ENCODE peak calls at places on chromosomes 4 and X, in five cellular contexts. D is HepG2, X is GM12878, J is SK-N-SH, E is H1. F is an unnamed sample.

GRCh38 chr4:72513227-72513626 is 55.8 kb downstream of the ADAMTS3 start:
- DNase-seq in D (no peak), J (no peak), E (no peak), X (no peak), F (no peak)

GRCh38 chr4:123833156-123833555 is 436.6 kb downstream of the SPRY1 start:
- DNase-seq in E (no peak), D (no peak), X (no peak), J (no peak), F (no peak)

GRCh38 chrX:122622800-122623199 is 561.3 kb upstream of the GRIA3 start:
- DNase-seq in J (no peak), E (no peak), X (no peak), D (no peak), F (no peak)

GRCh38 chr4:38387348-38387747 is 276.7 kb upstream of the KLF3 start:
- DNase-seq in X (no peak), J (peak; percentile 23), E (no peak), D (peak; percentile 50), F (no peak)

GRCh38 chrX:71636438-71637252 is 18.3 kb upstream of the CXCR3 start:
- DNase-seq in X (no peak), E (no peak), J (no peak), D (no peak), F (no peak)

GRCh38 chr4:138938371-138938699 is 77.2 kb upstream of the NOCT start:
- DNase-seq in E (no peak), X (no peak), J (peak; percentile 42), D (peak; percentile 27), F (peak; percentile 31)

GRCh38 chr4:6041794-6042193 is 23.6 kb upstream of the C4orf50 start:
- DNase-seq in E (no peak), X (no peak), J (no peak), D (no peak), F (no peak)

GRCh38 chrX:18833071-18833731 is 125.8 kb downstream of the PPEF1 start:
- DNase-seq in E (no peak), X (no peak), J (peak; percentile 59), D (no peak), F (no peak)

GRCh38 chr4:128528793-128529553 is 241.4 kb upstream of the PGRMC2 start:
- DNase-seq in D (peak; percentile 58), J (no peak), X (no peak), E (peak; percentile 58), F (no peak)

GRCh38 chrX:50941638-50942037 is 31.1 kb downstream of the BMP15 start:
- DNase-seq in E (no peak), D (no peak), X (no peak), J (peak; percentile 1), F (no peak)

GRCh38 chr4:575281-576141 is 584 bp downstream of the TMEM271 start:
- DNase-seq in X (no peak), E (peak; percentile 47), D (no peak), J (peak; percentile 68), F (no peak)

GRCh38 chrX:130098202-130098552 is 12.1 kb downstream of the ELF4 start:
- DNase-seq in X (no peak), J (no peak), D (no peak), E (no peak), F (no peak)

DNA sequence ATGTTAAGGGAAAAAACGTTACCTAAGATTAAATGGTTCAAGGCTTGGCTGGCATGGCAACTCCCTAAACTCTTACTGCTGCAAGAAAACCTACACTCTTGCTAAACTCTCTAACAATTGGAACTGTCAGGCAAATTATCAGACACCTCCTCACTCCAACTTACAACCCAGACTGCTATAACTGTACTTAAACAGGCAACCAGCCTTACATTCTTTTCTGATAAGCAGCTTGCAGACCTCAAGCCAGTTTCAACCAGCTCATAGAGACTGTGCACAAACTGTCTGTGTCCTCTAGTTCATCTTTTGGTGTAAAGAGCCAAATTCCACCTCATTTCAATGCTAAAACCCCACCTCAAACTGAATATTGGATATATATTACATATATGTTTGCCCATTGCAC is 504.9 kb downstream of the UBE2NL start:
- DNase-seq in J (no peak), D (no peak), X (no peak), E (no peak), F (no peak)
- TF ChIP-seq GABPA in J (no peak), D (no peak), X (no peak), E (no peak), F (no peak)

GRCh38 chrX:39819921-39820849 is 277.6 kb downstream of the BCOR start:
- DNase-seq in E (no peak), J (peak; percentile 72), D (no peak), X (no peak), F (no peak)
- TF ChIP-seq GABPA in E (no peak), J (no peak), D (no peak), X (no peak), F (no peak)

DNA sequence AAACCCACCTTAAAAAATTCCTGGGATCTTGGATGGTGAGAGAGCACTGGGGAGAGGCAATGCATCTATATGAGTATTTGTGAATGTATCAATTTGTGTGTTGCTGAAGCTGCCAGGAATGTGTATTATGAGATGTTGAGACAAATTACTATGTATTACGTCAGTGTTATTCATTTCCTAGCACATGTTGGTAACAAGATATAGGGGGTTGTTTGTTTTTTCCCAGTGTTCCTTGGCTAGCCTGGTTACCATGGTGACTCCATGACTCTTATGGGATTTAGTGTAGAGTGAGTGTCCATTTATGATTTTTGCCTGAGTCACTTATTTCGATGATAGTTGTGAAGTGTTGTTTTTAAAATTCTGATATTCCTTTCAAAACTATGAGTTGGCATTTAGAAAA is 65.6 kb downstream of the RAB40A start:
- DNase-seq in J (no peak), X (no peak), D (no peak), E (no peak), F (no peak)
- TF ChIP-seq GABPA in J (no peak), X (no peak), D (no peak), E (no peak), F (no peak)

GRCh38 chrX:39974228-39974627 is 123.5 kb downstream of the BCOR start:
- DNase-seq in J (no peak), X (no peak), E (no peak), D (peak; percentile 24), F (no peak)

GRCh38 chrX:39973810-39974209 is 123.9 kb downstream of the BCOR start:
- DNase-seq in X (no peak), D (peak; percentile 31), J (no peak), E (no peak), F (no peak)

GRCh38 chrX:39969826-39970569 is 127.8 kb downstream of the BCOR start:
- DNase-seq in E (no peak), D (no peak), X (no peak), J (no peak), F (no peak)

GRCh38 chrX:39971760-39972159 is 126.0 kb downstream of the BCOR start:
- DNase-seq in E (no peak), D (no peak), J (no peak), X (no peak), F (no peak)

GRCh38 chrX:39972340-39972739 is 125.4 kb downstream of the BCOR start:
- DNase-seq in E (no peak), X (no peak), D (no peak), J (no peak), F (no peak)
- TF ChIP-seq GABPA in E (no peak), X (no peak), D (no peak), J (no peak), F (no peak)

DNA sequence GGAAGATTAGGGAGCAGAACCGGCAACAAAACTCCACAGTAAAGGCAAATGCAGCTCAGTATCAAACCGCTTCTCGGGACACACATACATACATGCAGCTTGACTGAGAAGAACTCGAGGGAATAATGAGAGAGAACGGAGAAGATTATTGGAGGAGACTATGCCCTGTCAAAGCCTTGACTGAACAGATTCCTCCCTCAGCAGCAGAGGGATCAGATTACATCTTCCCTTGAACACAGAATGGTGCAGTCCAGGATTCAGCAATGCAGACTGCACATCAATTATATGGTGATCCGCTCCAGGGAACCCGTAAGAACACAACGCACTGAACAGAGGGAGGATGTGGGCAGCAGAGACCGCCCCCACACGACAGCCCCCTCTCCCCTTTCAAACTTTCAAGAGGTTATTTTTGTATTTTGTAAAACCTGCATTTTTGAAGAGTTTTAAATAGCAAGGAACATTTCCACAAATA is 183.2 kb downstream of the FBXW7 start:
- DNase-seq in X (peak; percentile 59), J (peak; percentile 49), E (peak; percentile 1), D (peak; percentile 46), F (no peak)
- TF ChIP-seq GABPA in X (no peak), J (no peak), E (no peak), D (no peak), F (no peak)

DNA sequence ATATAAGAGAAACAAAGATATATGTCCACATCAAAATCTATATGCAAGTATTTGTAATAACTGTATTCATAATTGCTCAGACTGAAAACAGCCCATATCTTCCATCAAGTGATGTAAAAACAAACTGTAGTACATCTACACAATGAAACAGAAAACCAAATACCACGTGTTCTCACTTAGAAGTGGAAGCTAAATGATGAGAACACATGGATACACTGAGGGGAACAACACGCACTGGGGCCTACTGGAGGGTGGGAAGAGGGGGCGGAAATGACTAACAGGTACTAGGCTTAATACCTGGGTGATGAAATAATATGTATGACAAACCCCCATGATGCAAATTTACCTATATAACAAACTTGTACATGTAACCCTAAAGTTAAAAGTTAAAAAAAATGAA is 42.7 kb downstream of the UBA6 start:
- DNase-seq in E (no peak), J (no peak), X (no peak), D (no peak), F (no peak)
- TF ChIP-seq GABPA in E (no peak), J (no peak), X (no peak), D (no peak), F (no peak)

DNA sequence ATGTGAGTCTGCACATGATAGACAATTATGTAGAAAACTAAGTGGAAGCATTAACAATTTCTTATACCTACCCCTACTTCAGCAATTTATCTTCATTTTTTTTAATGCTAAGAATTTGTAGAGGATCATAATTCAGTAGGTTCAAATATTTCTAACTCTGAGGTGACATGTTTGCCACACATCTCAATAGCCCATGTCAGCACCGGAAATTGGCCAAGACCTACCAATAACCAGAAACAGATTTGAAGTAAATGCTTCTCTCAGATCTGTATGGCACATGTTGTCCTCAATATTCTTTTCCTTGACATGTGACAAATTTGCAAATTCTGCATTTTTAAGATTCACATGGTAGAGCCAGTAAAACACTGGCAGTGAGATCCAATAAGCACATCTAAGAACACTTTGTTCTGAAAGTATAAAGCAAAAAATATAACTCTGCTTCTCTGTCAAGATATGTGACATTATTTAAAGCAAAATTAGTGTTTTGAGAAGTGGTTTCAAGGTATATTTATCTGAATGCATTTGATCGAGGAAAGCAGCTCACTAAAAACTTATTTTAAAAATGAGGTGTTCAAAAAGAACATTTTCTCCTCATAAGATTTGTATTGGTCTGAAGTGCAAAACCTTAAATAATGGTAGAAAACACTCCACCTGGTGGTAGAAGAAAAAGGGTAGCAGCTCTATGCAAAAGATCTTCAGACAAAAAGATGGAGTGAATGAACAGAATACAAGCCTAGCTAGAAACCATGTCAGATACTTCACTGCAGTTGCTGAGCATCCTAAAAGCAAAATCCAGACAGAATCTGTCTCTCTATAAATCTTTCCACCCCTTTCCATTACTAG is 513.9 kb upstream of the FAM241A start:
- DNase-seq in D (no peak), E (no peak), J (no peak), X (no peak), F (no peak)
- TF ChIP-seq GABPA in D (no peak), E (no peak), J (no peak), X (no peak), F (no peak)

F was measured in K562.